ENCODE peak calls at places on chromosomes 3 and 15, in seven cellular contexts. S is upper lobe of right lung, G is AG10803, F is fibroblast of villous mesenchyme, U is B cell, B is stomach, M is A549. K is an unnamed sample.

GRCh38 chr3:76497636-76498035 is 542.3 kb upstream of the ROBO2 start:
- DNase-seq in S (no peak), G (peak), F (no peak), U (no peak), B (no peak), M (no peak), K (no peak)

GRCh38 chr3:66532613-66533012 is 31.8 kb upstream of the LRIG1 start:
- DNase-seq in S (no peak), G (no peak), F (no peak), U (no peak), B (no peak), M (no peak), K (no peak)

GRCh38 chr3:181369637-181370036 is 342.1 kb upstream of the SOX2 start:
- DNase-seq in S (no peak), G (no peak), F (no peak), U (no peak), B (no peak), M (no peak), K (no peak)

GRCh38 chr3:148794357-148794756 is 33.3 kb upstream of the CPB1 start:
- DNase-seq in S (no peak), G (no peak), F (no peak), U (no peak), B (no peak), M (no peak), K (no peak)

GRCh38 chr15:69824877-69825406 is 272.8 kb downstream of the TLE3 start:
- DNase-seq in S (no peak), G (no peak), F (no peak), U (no peak), B (no peak), M (no peak), K (no peak)

GRCh38 chr3:14889188-14889587 is 58.2 kb upstream of the NR2C2 start:
- DNase-seq in S (no peak), G (no peak), F (no peak), U (no peak), B (no peak), M (no peak), K (no peak)

GRCh38 chr15:51924146-51925068 is 47.2 kb downstream of the LEO1 start:
- DNase-seq in S (no peak), G (no peak), F (no peak), U (no peak), B (peak), M (no peak), K (no peak)

GRCh38 chr3:58135712-58136543 is 74.8 kb downstream of the DNASE1L3 start:
- DNase-seq in S (no peak), G (no peak), F (no peak), U (no peak), B (no peak), M (no peak), K (no peak)

GRCh38 chr3:123871946-123872345 is 12.2 kb downstream of the MYLK start:
- DNase-seq in S (no peak), G (no peak), F (peak), U (no peak), B (no peak), M (no peak), K (no peak)

GRCh38 chr3:159771865-159772611 is 216.6 kb upstream of the IL12A start:
- DNase-seq in S (no peak), G (no peak), F (no peak), U (no peak), B (no peak), M (no peak), K (no peak)

GRCh38 chr3:177878192-177878591 is 658.0 kb upstream of the KCNMB2 start:
- DNase-seq in S (no peak), G (no peak), F (peak), U (no peak), B (no peak), M (no peak), K (no peak)

GRCh38 chr3:83093222-83093572 is 1331.8 kb upstream of the GBE1 start:
- DNase-seq in S (no peak), G (no peak), F (no peak), U (no peak), B (no peak), M (no peak), K (no peak)

GRCh38 chr15:95295311-95295710 is 1035.2 kb upstream of the NR2F2 start:
- DNase-seq in S (no peak), G (peak), F (no peak), U (no peak), B (no peak), M (no peak), K (no peak)

GRCh38 chr15:65323071-65323511 is 18.6 kb downstream of the RNU5B-1 start:
- DNase-seq in S (no peak), G (peak), F (peak), U (no peak), B (no peak), M (no peak), K (peak)

GRCh38 chr15:62087671-62088360 is 21.0 kb downstream of the C2CD4A start:
- DNase-seq in S (no peak), G (peak), F (peak), U (no peak), B (no peak), M (no peak), K (no peak)

GRCh38 chr15:62782100-62782791 is 260.3 kb upstream of the TPM1 start:
- DNase-seq in S (no peak), G (peak), F (peak), U (peak), B (peak), M (peak), K (peak)

GRCh38 chr3:156812521-156813335 is 13.4 kb upstream of the LEKR1 start:
- DNase-seq in S (no peak), G (peak), F (no peak), U (no peak), B (no peak), M (peak), K (peak)

GRCh38 chr3:57597973-57598351 is 818 bp upstream of the ARF4 start:
- DNase-seq in S (no peak), G (no peak), F (peak), U (no peak), B (peak), M (no peak), K (no peak)

GRCh38 chr3:74273091-74273490 is 341.4 kb downstream of the CNTN3 start:
- DNase-seq in S (no peak), G (peak), F (no peak), U (no peak), B (no peak), M (no peak), K (no peak)

GRCh38 chr3:21417991-21418390 is 333.0 kb downstream of the ZNF385D start:
- DNase-seq in S (no peak), G (peak), F (no peak), U (no peak), B (no peak), M (no peak), K (no peak)

GRCh38 chr3:101548527-101549105 is 13.1 kb upstream of the TRMT10C start:
- DNase-seq in S (no peak), G (no peak), F (no peak), U (no peak), B (no peak), M (no peak), K (no peak)

GRCh38 chr15:55283295-55284147 is 6.1 kb downstream of the RAB27A start:
- DNase-seq in S (no peak), G (no peak), F (no peak), U (no peak), B (peak), M (no peak), K (no peak)

GRCh38 chr3:146227486-146227885 is 23.4 kb downstream of the PLSCR4 start:
- DNase-seq in S (no peak), G (no peak), F (peak), U (no peak), B (no peak), M (no peak), K (no peak)

GRCh38 chr3:128878556-128879124 is 780 bp upstream of the ACAD9 start:
- DNase-seq in S (no peak), G (peak), F (peak), U (peak), B (no peak), M (peak), K (no peak)

GRCh38 chr3:126438746-126439145 is 36.9 kb downstream of the ZXDC start:
- DNase-seq in S (peak), G (no peak), F (no peak), U (no peak), B (peak), M (no peak), K (no peak)

GRCh38 chr3:129184396-129184656 is 630 bp upstream of the CNBP start:
- DNase-seq in S (no peak), G (peak), F (no peak), U (no peak), B (no peak), M (peak), K (peak)

GRCh38 chr3:4866841-4867240 is 112.4 kb upstream of the BHLHE40 start:
- DNase-seq in S (no peak), G (peak), F (peak), U (no peak), B (no peak), M (no peak), K (no peak)

GRCh38 chr3:42439461-42440075 is 29.2 kb upstream of the LYZL4 start:
- DNase-seq in S (no peak), G (no peak), F (no peak), U (no peak), B (no peak), M (no peak), K (no peak)

GRCh38 chr3:49173116-49173791 is 1.9 kb downstream of the KLHDC8B start:
- DNase-seq in S (no peak), G (no peak), F (peak), U (no peak), B (peak), M (no peak), K (no peak)

GRCh38 chr3:60579734-60580133 is 671.5 kb downstream of the FHIT start:
- DNase-seq in S (no peak), G (peak), F (peak), U (no peak), B (no peak), M (no peak), K (no peak)

GRCh38 chr3:59970384-59970783 is 920.6 kb upstream of the CFAP20DC start:
- DNase-seq in S (no peak), G (no peak), F (no peak), U (no peak), B (no peak), M (no peak), K (no peak)

GRCh38 chr3:72818092-72818721 is 30.0 kb downstream of the SHQ1 start:
- DNase-seq in S (no peak), G (peak), F (peak), U (peak), B (no peak), M (peak), K (no peak)

GRCh38 chr3:40152482-40153133 is 156.9 kb upstream of the EIF1B start:
- DNase-seq in S (no peak), G (no peak), F (no peak), U (no peak), B (no peak), M (no peak), K (no peak)

GRCh38 chr3:114590309-114591047 is 296.6 kb downstream of the TIGIT start:
- DNase-seq in S (no peak), G (no peak), F (no peak), U (no peak), B (no peak), M (no peak), K (no peak)

GRCh38 chr15:78194568-78194925 is 39.8 kb downstream of the ACSBG1 start:
- DNase-seq in S (no peak), G (no peak), F (no peak), U (no peak), B (peak), M (no peak), K (no peak)

GRCh38 chr3:23202203-23202920 is 765 bp upstream of the UBE2E2 start:
- DNase-seq in S (no peak), G (peak), F (peak), U (no peak), B (peak), M (no peak), K (no peak)

GRCh38 chr3:7075901-7076300 is 215.0 kb downstream of the GRM7 start:
- DNase-seq in S (no peak), G (no peak), F (no peak), U (no peak), B (no peak), M (no peak), K (no peak)

GRCh38 chr15:23095796-23096195 is 40.8 kb downstream of the GOLGA6L1 start:
- DNase-seq in S (no peak), G (no peak), F (no peak), U (no peak), B (no peak), M (no peak), K (no peak)

GRCh38 chr3:131582438-131582837 is 79.7 kb upstream of the MRPL3 start:
- DNase-seq in S (no peak), G (no peak), F (no peak), U (no peak), B (no peak), M (no peak), K (no peak)

GRCh38 chr3:198046120-198046857 is 86.3 kb downstream of the LMLN start:
- DNase-seq in S (peak), G (no peak), F (no peak), U (no peak), B (no peak), M (no peak), K (no peak)
- TF ChIP-seq CTCF in S (no peak), G (no peak), F (no peak), U (no peak), B (no peak), M (no peak), K (no peak)

DNA sequence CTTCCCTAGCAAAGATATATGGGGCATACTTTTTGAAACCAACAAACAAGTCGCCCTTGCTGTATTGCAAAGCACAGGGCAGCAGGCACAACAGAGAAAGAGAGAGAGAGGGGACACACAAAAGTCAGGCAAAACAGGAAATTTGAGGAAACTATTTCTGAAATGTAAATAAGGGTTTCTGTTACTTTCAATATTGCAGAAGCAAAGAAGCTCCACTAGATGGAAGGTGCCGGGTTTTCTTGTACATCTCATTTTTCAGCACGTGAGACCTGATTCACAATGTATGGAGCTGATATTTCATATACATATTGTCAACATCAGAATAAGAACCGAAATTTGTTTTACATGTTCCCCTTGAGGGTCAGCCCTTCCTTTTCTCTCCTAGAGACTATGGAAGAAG is 127.4 kb downstream of the FOXP1 start:
- DNase-seq in S (no peak), G (peak), F (peak), U (peak), B (no peak), M (no peak), K (no peak)
- TF ChIP-seq CTCF in S (no peak), G (peak), F (peak), U (peak), B (no peak), M (no peak), K (no peak)

DNA sequence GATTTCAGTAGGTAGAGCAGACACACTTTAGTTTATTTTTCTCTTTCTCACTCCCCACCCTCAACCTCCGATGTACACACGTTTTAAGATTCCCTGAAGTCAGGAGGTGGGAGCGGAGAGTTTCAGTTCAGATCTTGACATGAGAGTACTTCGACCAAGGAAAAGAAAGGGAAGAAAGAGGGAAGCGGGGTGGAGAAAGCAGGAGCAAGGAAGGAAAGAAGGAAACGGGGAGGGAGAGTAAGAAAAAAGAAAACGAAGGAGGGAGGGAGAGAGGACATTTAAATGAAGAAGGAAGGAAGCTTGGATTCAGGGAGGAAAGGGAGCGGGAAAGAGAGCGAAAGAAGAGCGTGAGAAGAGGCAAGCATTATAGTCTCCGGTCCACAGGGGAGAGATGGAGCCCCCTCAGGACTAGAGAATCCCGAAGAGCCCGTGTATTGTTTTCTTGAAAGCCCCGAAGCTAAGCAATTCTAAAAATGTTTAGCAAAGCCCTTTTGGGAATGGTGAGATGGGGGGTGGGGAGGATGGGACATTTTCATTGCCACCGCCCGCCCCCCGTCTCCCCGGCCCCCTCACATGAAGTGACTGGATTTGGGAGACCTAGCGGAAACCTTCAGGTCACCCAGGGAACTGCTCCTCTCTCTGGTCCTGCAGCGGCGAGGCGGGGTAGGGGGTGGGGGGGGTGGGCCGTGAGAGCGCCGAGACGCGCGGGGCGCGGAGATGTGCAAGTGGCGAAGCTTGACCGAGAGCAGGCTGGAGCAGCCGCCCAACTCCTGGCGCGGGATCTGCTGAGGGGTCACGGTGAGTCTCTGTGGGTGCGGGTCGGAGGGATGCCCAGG is 942 bp upstream of the MME start:
- DNase-seq in S (no peak), G (peak), F (peak), U (peak), B (no peak), M (no peak), K (peak)
- TF ChIP-seq CTCF in S (no peak), G (peak), F (no peak), U (no peak), B (no peak), M (no peak), K (no peak)

GRCh38 chr3:12727937-12728336 is 31.1 kb downstream of the TMEM40 start:
- DNase-seq in S (no peak), G (no peak), F (no peak), U (no peak), B (no peak), M (no peak), K (no peak)
- TF ChIP-seq CTCF in S (no peak), G (no peak), F (no peak), U (no peak), B (no peak), M (no peak), K (no peak)

GRCh38 chr15:80982205-80982604 is 7.4 kb downstream of the MESD start:
- DNase-seq in S (no peak), G (no peak), F (no peak), U (no peak), B (no peak), M (no peak), K (peak)
- TF ChIP-seq CTCF in S (no peak), G (no peak), F (no peak), U (no peak), B (no peak), M (no peak), K (peak)

DNA sequence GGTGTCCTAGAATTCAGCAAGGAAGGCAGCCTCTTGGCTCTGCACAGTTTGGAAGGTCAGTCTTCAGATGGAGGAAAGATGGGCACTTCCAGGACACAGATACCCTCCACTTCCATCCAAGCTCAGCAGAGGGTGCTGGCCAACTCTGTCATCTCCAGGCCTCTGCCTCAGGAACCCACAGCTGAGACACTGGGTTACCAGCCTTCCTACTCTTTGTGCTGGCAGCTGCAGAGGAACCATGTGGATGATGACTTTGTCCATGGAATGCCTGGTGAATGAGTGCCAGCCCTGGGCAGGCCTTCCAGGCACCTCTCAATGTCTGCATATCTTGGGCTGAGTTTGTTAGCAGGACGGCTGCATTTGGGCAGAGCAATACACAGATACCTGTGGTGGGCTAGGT is 325.6 kb upstream of the CTDSPL start:
- DNase-seq in S (no peak), G (no peak), F (no peak), U (no peak), B (no peak), M (no peak), K (no peak)
- TF ChIP-seq CTCF in S (no peak), G (no peak), F (no peak), U (no peak), B (no peak), M (no peak), K (no peak)

DNA sequence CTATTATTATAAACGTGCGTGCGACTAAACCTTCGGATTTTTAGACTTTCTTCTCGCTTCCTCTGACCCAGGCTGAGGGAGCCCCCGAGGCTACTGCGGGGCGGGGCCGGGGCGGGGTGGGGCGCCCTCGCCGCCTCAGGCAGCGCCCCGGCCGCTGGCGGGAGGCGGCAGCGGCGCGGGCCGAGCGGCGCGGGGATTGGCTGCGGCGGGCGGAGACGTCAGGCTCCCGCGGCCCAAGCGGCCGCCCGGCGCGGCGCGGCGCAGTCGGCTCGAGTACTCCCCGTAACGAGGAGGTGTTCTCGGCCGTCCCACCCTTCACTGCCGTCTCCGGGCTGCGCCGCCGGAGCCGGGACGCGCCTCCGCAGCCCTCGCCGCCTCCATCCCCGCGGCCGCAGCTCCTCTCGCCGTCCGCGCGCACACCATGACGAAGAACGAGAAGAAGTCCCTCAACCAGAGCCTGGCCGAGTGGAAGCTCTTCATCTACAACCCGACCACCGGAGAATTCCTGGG is at the start of gene ATP1B3:
- DNase-seq in S (peak), G (peak), F (peak), U (peak), B (peak), M (peak), K (peak)
- TF ChIP-seq CTCF in S (no peak), G (no peak), F (no peak), U (no peak), B (no peak), M (no peak), K (no peak)

GRCh38 chr15:53305554-53305953 is 453.9 kb downstream of the WDR72 start:
- DNase-seq in S (no peak), G (no peak), F (no peak), U (no peak), B (no peak), M (no peak), K (no peak)
- TF ChIP-seq CTCF in S (no peak), G (no peak), F (no peak), U (no peak), B (no peak), M (no peak), K (no peak)

GRCh38 chr15:48330045-48330840 is 986 bp upstream of the DUT start:
- DNase-seq in S (no peak), G (peak), F (peak), U (no peak), B (no peak), M (no peak), K (no peak)

GRCh38 chr15:48332642-48333034 is 1.4 kb downstream of the DUT start:
- DNase-seq in S (no peak), G (no peak), F (no peak), U (no peak), B (no peak), M (no peak), K (no peak)

GRCh38 chr15:48331796-48332641 is 790 bp downstream of the DUT start:
- DNase-seq in S (peak), G (peak), F (no peak), U (peak), B (peak), M (peak), K (peak)

GRCh38 chr15:48333553-48333952 is 2.3 kb downstream of the DUT start:
- DNase-seq in S (no peak), G (no peak), F (no peak), U (no peak), B (no peak), M (no peak), K (no peak)

GRCh38 chr15:48330855-48331795 is at the start of gene DUT:
- DNase-seq in S (peak), G (peak), F (peak), U (peak), B (peak), M (peak), K (peak)
- TF ChIP-seq CTCF in S (no peak), G (peak), F (no peak), U (no peak), B (no peak), M (no peak), K (no peak)

GRCh38 chr3:52053307-52054304 is 2.8 kb downstream of the DUSP7 start:
- DNase-seq in S (peak), G (no peak), F (peak), U (peak), B (no peak), M (no peak), K (peak)
- TF ChIP-seq CTCF in S (no peak), G (peak), F (peak), U (no peak), B (peak), M (peak), K (peak)